ENCODE peak calls at places on chromosomes 4 and X, in four cellular contexts. One of them, this sample, is unnamed.

GRCh38 chrX:21966866-21967265 is 26.4 kb downstream of the SMS start:
- DNase-seq in Caco-2: no peak
- DNase-seq in retinal pigment epithelial cell: no peak
- DNase-seq in fibroblast of lung: no peak
- DNase-seq in this sample: no peak

GRCh38 chr4:109947457-109947856 is 34.8 kb downstream of the EGF start:
- DNase-seq in retinal pigment epithelial cell: no peak
- DNase-seq in fibroblast of lung: peak; percentile 65
- DNase-seq in Caco-2: no peak
- DNase-seq in this sample: no peak

GRCh38 chr4:176569301-176569700 is 223.4 kb downstream of the VEGFC start:
- DNase-seq in retinal pigment epithelial cell: no peak
- DNase-seq in fibroblast of lung: no peak
- DNase-seq in Caco-2: no peak
- DNase-seq in this sample: no peak

GRCh38 chr4:61918507-61919462 is 718.7 kb downstream of the ADGRL3 start:
- DNase-seq in fibroblast of lung: no peak
- DNase-seq in retinal pigment epithelial cell: no peak
- DNase-seq in Caco-2: no peak
- DNase-seq in this sample: no peak

GRCh38 chr4:15385515-15385914 is 42.3 kb upstream of the C1QTNF7 start:
- DNase-seq in retinal pigment epithelial cell: no peak
- DNase-seq in Caco-2: no peak
- DNase-seq in fibroblast of lung: no peak
- DNase-seq in this sample: no peak

GRCh38 chr4:102847687-102848086 is 20.3 kb upstream of the UBE2D3 start:
- DNase-seq in fibroblast of lung: no peak
- DNase-seq in retinal pigment epithelial cell: no peak
- DNase-seq in Caco-2: no peak
- DNase-seq in this sample: no peak

GRCh38 chr4:67755974-67756373 is 1.8 kb upstream of the GNRHR start:
- DNase-seq in retinal pigment epithelial cell: no peak
- DNase-seq in fibroblast of lung: no peak
- DNase-seq in Caco-2: no peak
- DNase-seq in this sample: no peak

GRCh38 chr4:27176400-27176799 is 315.8 kb downstream of the STIM2 start:
- DNase-seq in retinal pigment epithelial cell: peak; percentile 18
- DNase-seq in fibroblast of lung: peak; percentile 63
- DNase-seq in Caco-2: peak; percentile 32
- DNase-seq in this sample: peak; percentile 2

GRCh38 chr4:76626686-76627465 is 191.8 kb downstream of the SHROOM3 start:
- DNase-seq in fibroblast of lung: no peak
- DNase-seq in Caco-2: no peak
- DNase-seq in retinal pigment epithelial cell: no peak
- DNase-seq in this sample: peak; percentile 43

GRCh38 chr4:15882675-15883086 is 55.9 kb downstream of the FGFBP1 start:
- DNase-seq in fibroblast of lung: peak; percentile 72
- DNase-seq in retinal pigment epithelial cell: peak; percentile 49
- DNase-seq in Caco-2: peak; percentile 53
- DNase-seq in this sample: peak; percentile 89

GRCh38 chr4:187317799-187318198 is 594.1 kb upstream of the FAT1 start:
- DNase-seq in retinal pigment epithelial cell: no peak
- DNase-seq in fibroblast of lung: no peak
- DNase-seq in Caco-2: no peak
- DNase-seq in this sample: no peak

GRCh38 chrX:26558719-26559386 is 342.9 kb downstream of the MAGEB5 start:
- DNase-seq in fibroblast of lung: no peak
- DNase-seq in retinal pigment epithelial cell: no peak
- DNase-seq in Caco-2: no peak
- DNase-seq in this sample: no peak

GRCh38 chr4:107035711-107036601 is at the start of gene DKK2:
- DNase-seq in Caco-2: no peak
- DNase-seq in retinal pigment epithelial cell: no peak
- DNase-seq in fibroblast of lung: peak; percentile 50
- DNase-seq in this sample: peak; percentile 22

GRCh38 chr4:37687175-37687525 is 974 bp upstream of the RELL1 start:
- DNase-seq in fibroblast of lung: no peak
- DNase-seq in Caco-2: no peak
- DNase-seq in retinal pigment epithelial cell: no peak
- DNase-seq in this sample: peak; percentile 8

GRCh38 chr4:30924521-30924920 is 204.4 kb downstream of the PCDH7 start:
- DNase-seq in retinal pigment epithelial cell: no peak
- DNase-seq in Caco-2: no peak
- DNase-seq in fibroblast of lung: no peak
- DNase-seq in this sample: no peak

GRCh38 chrX:3651272-3651671 is 62.2 kb downstream of the PRKX start:
- DNase-seq in retinal pigment epithelial cell: no peak
- DNase-seq in Caco-2: no peak
- DNase-seq in fibroblast of lung: peak; percentile 21
- DNase-seq in this sample: peak; percentile 57

GRCh38 chr4:143178923-143179322 is 5.8 kb upstream of the USP38 start:
- DNase-seq in fibroblast of lung: no peak
- DNase-seq in retinal pigment epithelial cell: no peak
- DNase-seq in Caco-2: peak; percentile 44
- DNase-seq in this sample: no peak

GRCh38 chrX:112785323-112785722 is 55.3 kb downstream of the AMOT start:
- DNase-seq in fibroblast of lung: no peak
- DNase-seq in retinal pigment epithelial cell: no peak
- DNase-seq in Caco-2: peak; percentile 34
- DNase-seq in this sample: no peak

GRCh38 chr4:3690576-3691152 is 75.5 kb upstream of the ADRA2C start:
- DNase-seq in Caco-2: no peak
- DNase-seq in retinal pigment epithelial cell: no peak
- DNase-seq in fibroblast of lung: no peak
- DNase-seq in this sample: no peak

GRCh38 chrX:68894513-68895338 is 65.9 kb downstream of the EFNB1 start:
- DNase-seq in fibroblast of lung: peak; percentile 72
- DNase-seq in retinal pigment epithelial cell: no peak
- DNase-seq in Caco-2: no peak
- DNase-seq in this sample: peak; percentile 37
- H3K4me3 ChIP-seq in fibroblast of lung: no peak overlapping the region
- H3K4me3 ChIP-seq in retinal pigment epithelial cell: no peak overlapping the region
- H3K4me3 ChIP-seq in Caco-2: no peak overlapping the region
- H3K4me3 ChIP-seq in this sample: no peak overlapping the region

GRCh38 chr4:111650146-111650545 is 495.1 kb upstream of the FAM241A start:
- DNase-seq in retinal pigment epithelial cell: no peak
- DNase-seq in Caco-2: no peak
- DNase-seq in fibroblast of lung: no peak
- DNase-seq in this sample: no peak

GRCh38 chr4:111649308-111649707 is 495.9 kb upstream of the FAM241A start:
- DNase-seq in retinal pigment epithelial cell: no peak
- DNase-seq in fibroblast of lung: no peak
- DNase-seq in Caco-2: no peak
- DNase-seq in this sample: no peak

GRCh38 chr4:111652986-111653385 is 492.3 kb upstream of the FAM241A start:
- DNase-seq in retinal pigment epithelial cell: no peak
- DNase-seq in fibroblast of lung: no peak
- DNase-seq in Caco-2: no peak
- DNase-seq in this sample: no peak

GRCh38 chr4:111650553-111651183 is 494.6 kb upstream of the FAM241A start:
- DNase-seq in fibroblast of lung: no peak
- DNase-seq in Caco-2: no peak
- DNase-seq in retinal pigment epithelial cell: no peak
- DNase-seq in this sample: no peak

DNA sequence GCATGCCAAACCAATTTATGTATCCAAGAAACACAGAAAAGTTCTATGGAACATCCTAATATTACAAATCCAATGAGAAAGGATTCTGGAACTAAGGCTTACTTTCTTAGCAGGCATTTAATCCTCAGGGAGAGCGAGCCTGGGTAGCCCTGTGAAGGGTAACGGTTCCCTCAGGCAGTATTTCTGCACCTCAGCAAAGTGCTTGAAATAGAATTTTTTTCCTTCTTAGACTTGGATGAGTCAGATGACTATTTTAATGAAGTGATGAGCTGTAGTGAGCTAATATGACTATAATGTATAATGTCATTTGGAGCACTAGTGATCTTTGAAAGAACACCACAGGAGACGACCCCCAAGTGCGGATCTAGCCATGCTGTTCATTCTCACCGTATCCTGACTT is 493.0 kb upstream of the FAM241A start:
- DNase-seq in fibroblast of lung: no peak
- DNase-seq in retinal pigment epithelial cell: no peak
- DNase-seq in Caco-2: no peak
- DNase-seq in this sample: no peak
- TF ChIP-seq CTCF in fibroblast of lung: no peak
- TF ChIP-seq CTCF in retinal pigment epithelial cell: no peak
- TF ChIP-seq CTCF in Caco-2: no peak
- TF ChIP-seq CTCF in this sample: no peak

GRCh38 chr4:184732126-184732525 is 1.8 kb downstream of the CENPU start:
- DNase-seq in fibroblast of lung: peak; percentile 52
- DNase-seq in retinal pigment epithelial cell: no peak
- DNase-seq in Caco-2: no peak
- DNase-seq in this sample: peak; percentile 72
- H3K4me3 ChIP-seq in fibroblast of lung: peak overlapping the region; percentile 83
- H3K4me3 ChIP-seq in retinal pigment epithelial cell: peak overlapping the region; percentile 94
- H3K4me3 ChIP-seq in Caco-2: no peak overlapping the region
- H3K4me3 ChIP-seq in this sample: no peak overlapping the region

GRCh38 chrX:7086384-7086783 is 61.1 kb upstream of the STS start:
- DNase-seq in fibroblast of lung: peak; percentile 41
- DNase-seq in retinal pigment epithelial cell: no peak
- DNase-seq in Caco-2: no peak
- DNase-seq in this sample: no peak

GRCh38 chrX:7085879-7086278 is 61.6 kb upstream of the STS start:
- DNase-seq in fibroblast of lung: no peak
- DNase-seq in Caco-2: no peak
- DNase-seq in retinal pigment epithelial cell: no peak
- DNase-seq in this sample: no peak

GRCh38 chrX:7083468-7084396 is 63.8 kb upstream of the STS start:
- DNase-seq in Caco-2: no peak
- DNase-seq in fibroblast of lung: peak; percentile 99
- DNase-seq in retinal pigment epithelial cell: peak; percentile 45
- DNase-seq in this sample: peak; percentile 74

GRCh38 chrX:7083021-7083420 is 64.5 kb upstream of the STS start:
- DNase-seq in retinal pigment epithelial cell: no peak
- DNase-seq in fibroblast of lung: no peak
- DNase-seq in Caco-2: no peak
- DNase-seq in this sample: no peak

GRCh38 chrX:7084841-7085240 is 62.7 kb upstream of the STS start:
- DNase-seq in fibroblast of lung: no peak
- DNase-seq in Caco-2: no peak
- DNase-seq in retinal pigment epithelial cell: no peak
- DNase-seq in this sample: no peak
- TF ChIP-seq CTCF in fibroblast of lung: no peak
- TF ChIP-seq CTCF in Caco-2: no peak
- TF ChIP-seq CTCF in retinal pigment epithelial cell: no peak
- TF ChIP-seq CTCF in this sample: no peak

GRCh38 chr4:170090667-170091052 is 904 bp upstream of the AADAT start:
- DNase-seq in Caco-2: no peak
- DNase-seq in retinal pigment epithelial cell: peak; percentile 66
- DNase-seq in fibroblast of lung: peak; percentile 53
- DNase-seq in this sample: peak; percentile 5

GRCh38 chr4:170091069-170091696 is 1.4 kb upstream of the AADAT start:
- DNase-seq in Caco-2: no peak
- DNase-seq in fibroblast of lung: no peak
- DNase-seq in retinal pigment epithelial cell: no peak
- DNase-seq in this sample: no peak

GRCh38 chr4:170089274-170089742 is 448 bp downstream of the AADAT start:
- DNase-seq in retinal pigment epithelial cell: peak; percentile 29
- DNase-seq in Caco-2: peak; percentile 51
- DNase-seq in fibroblast of lung: peak; percentile 61
- DNase-seq in this sample: peak; percentile 52

GRCh38 chr4:170088686-170089085 is 1.1 kb downstream of the AADAT start:
- DNase-seq in fibroblast of lung: no peak
- DNase-seq in Caco-2: no peak
- DNase-seq in retinal pigment epithelial cell: no peak
- DNase-seq in this sample: no peak

DNA sequence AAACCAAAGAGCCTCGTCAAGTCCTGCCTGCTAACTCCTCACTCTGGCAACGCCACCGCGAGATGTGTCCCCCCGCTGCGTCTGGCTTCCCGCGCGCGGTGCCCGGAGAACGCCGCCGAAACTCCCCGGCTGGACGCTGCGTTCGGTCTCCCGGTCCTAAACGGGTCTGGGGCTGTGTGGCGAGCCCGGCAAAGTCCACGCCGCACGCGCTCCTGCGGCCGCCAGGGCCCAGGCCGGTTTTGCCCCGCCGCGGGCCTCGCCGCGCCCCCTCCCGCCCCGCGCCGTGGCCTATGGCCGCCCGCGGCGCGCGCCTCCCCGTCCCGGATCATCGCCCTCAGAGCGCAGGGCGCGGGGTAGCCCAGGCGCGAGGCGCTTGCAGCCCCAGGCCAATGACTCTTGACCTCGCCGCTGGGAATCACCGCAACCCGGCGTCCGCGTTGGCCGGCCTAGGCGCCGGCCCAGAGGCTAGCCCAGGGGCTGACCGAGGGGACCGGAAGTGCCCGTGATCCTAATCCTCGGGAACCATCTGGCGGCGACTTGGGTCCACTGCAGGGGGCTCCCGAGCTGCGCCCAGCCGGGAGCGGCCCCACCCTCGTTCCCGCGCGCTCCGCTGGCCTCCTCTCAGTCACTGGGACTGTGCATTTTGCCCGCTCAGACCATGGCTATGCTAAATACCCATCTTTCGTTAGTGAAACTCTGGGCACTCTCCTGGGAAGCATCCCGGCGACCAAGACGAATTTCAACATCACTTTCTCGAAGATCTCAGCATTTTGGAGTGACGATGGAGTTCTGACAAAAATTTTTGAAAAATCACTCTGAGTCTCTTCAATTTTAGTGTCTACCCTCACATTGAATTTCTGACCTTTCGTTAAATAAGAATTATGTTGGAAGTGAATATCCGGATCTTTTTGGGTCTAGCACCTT is at the start of gene AADAT:
- DNase-seq in Caco-2: peak; percentile 87
- DNase-seq in retinal pigment epithelial cell: peak; percentile 44
- DNase-seq in fibroblast of lung: peak; percentile 73
- DNase-seq in this sample: peak; percentile 80
- H3K4me3 ChIP-seq in Caco-2: peak within 1 kb of the TSS; percentile 63
- H3K4me3 ChIP-seq in retinal pigment epithelial cell: peak within 1 kb of the TSS; percentile 79
- H3K4me3 ChIP-seq in fibroblast of lung: peak within 1 kb of the TSS; percentile 79
- H3K4me3 ChIP-seq in this sample: peak within 1 kb of the TSS; percentile 68

GRCh38 chr4:130306566-130306965 is 1210.6 kb downstream of the C4orf33 start:
- DNase-seq in Caco-2: no peak
- DNase-seq in fibroblast of lung: no peak
- DNase-seq in retinal pigment epithelial cell: no peak
- DNase-seq in this sample: no peak
- TF ChIP-seq CTCF in Caco-2: no peak
- TF ChIP-seq CTCF in fibroblast of lung: no peak
- TF ChIP-seq CTCF in retinal pigment epithelial cell: peak; percentile 7
- TF ChIP-seq CTCF in this sample: no peak

GRCh38 chr4:1055721-1056590 is 44.5 kb downstream of the FGFRL1 start:
- DNase-seq in retinal pigment epithelial cell: no peak
- DNase-seq in fibroblast of lung: peak; percentile 27
- DNase-seq in Caco-2: no peak
- DNase-seq in this sample: peak; percentile 40
- H3K4me3 ChIP-seq in retinal pigment epithelial cell: peak overlapping the region; percentile 7
- H3K4me3 ChIP-seq in fibroblast of lung: no peak overlapping the region
- H3K4me3 ChIP-seq in Caco-2: no peak overlapping the region
- H3K4me3 ChIP-seq in this sample: no peak overlapping the region

DNA sequence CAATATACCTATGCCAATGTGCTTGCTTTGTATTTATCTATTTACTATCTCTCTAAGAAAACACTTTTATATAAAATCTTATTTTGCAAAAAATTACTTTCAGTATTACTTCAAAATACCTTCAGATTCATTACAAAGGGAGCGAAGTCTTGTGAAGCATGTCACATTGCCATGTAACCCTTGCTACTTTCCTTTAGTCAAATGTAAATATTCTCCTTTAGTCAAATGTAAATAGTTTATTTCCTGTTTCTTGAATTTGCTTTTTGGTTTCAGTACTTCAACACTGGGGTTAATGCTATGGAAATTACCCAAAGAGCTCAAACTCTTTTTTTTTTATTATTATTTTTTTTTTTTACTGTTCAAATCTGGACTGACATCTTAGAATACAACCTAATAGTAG is 383.3 kb downstream of the GRXCR1 start:
- DNase-seq in retinal pigment epithelial cell: no peak
- DNase-seq in Caco-2: no peak
- DNase-seq in fibroblast of lung: no peak
- DNase-seq in this sample: no peak
- TF ChIP-seq CTCF in retinal pigment epithelial cell: no peak
- TF ChIP-seq CTCF in Caco-2: no peak
- TF ChIP-seq CTCF in fibroblast of lung: no peak
- TF ChIP-seq CTCF in this sample: no peak